ENCODE peak calls at places on chromosomes 7 and 10, in four cellular contexts. One of them, this sample, is unnamed.

GRCh38 chr10:71295641-71296040 is 23.4 kb upstream of the SLC29A3 start:
- DNase-seq in activated CD8-positive, alpha-beta memory T cell treated with anti-CD3 and anti-CD28 coated beads, Interleukin-2, amount 50 U/mL, for 4 hours: no peak
- DNase-seq in gastrocnemius medialis: no peak
- DNase-seq in DND-41: no peak
- DNase-seq in this sample: no peak

GRCh38 chr7:118264836-118265235 is 40.3 kb downstream of the ANKRD7 start:
- DNase-seq in activated CD8-positive, alpha-beta memory T cell treated with anti-CD3 and anti-CD28 coated beads, Interleukin-2, amount 50 U/mL, for 4 hours: no peak
- DNase-seq in DND-41: no peak
- DNase-seq in gastrocnemius medialis: no peak
- DNase-seq in this sample: no peak

GRCh38 chr10:122078326-122078725 is 89.4 kb downstream of the TACC2 start:
- DNase-seq in gastrocnemius medialis: no peak
- DNase-seq in activated CD8-positive, alpha-beta memory T cell treated with anti-CD3 and anti-CD28 coated beads, Interleukin-2, amount 50 U/mL, for 4 hours: no peak
- DNase-seq in DND-41: no peak
- DNase-seq in this sample: no peak

GRCh38 chr10:22779331-22780019 is 65.1 kb upstream of the PIP4K2A start:
- DNase-seq in gastrocnemius medialis: no peak
- DNase-seq in activated CD8-positive, alpha-beta memory T cell treated with anti-CD3 and anti-CD28 coated beads, Interleukin-2, amount 50 U/mL, for 4 hours: no peak
- DNase-seq in DND-41: no peak
- DNase-seq in this sample: no peak

GRCh38 chr7:3162286-3162685 is 118.6 kb upstream of the CARD11 start:
- DNase-seq in gastrocnemius medialis: no peak
- DNase-seq in activated CD8-positive, alpha-beta memory T cell treated with anti-CD3 and anti-CD28 coated beads, Interleukin-2, amount 50 U/mL, for 4 hours: no peak
- DNase-seq in DND-41: no peak
- DNase-seq in this sample: no peak

GRCh38 chr7:127158659-127159058 is 94.1 kb downstream of the GRM8 start:
- DNase-seq in activated CD8-positive, alpha-beta memory T cell treated with anti-CD3 and anti-CD28 coated beads, Interleukin-2, amount 50 U/mL, for 4 hours: no peak
- DNase-seq in gastrocnemius medialis: no peak
- DNase-seq in DND-41: no peak
- DNase-seq in this sample: no peak

GRCh38 chr10:63521389-63522128 is at the start of gene REEP3:
- DNase-seq in gastrocnemius medialis: peak; percentile 64
- DNase-seq in DND-41: peak; percentile 68
- DNase-seq in activated CD8-positive, alpha-beta memory T cell treated with anti-CD3 and anti-CD28 coated beads, Interleukin-2, amount 50 U/mL, for 4 hours: peak; percentile 60
- DNase-seq in this sample: no peak

GRCh38 chr10:129031233-129032150 is 435.5 kb upstream of the MGMT start:
- DNase-seq in gastrocnemius medialis: peak; percentile 28
- DNase-seq in activated CD8-positive, alpha-beta memory T cell treated with anti-CD3 and anti-CD28 coated beads, Interleukin-2, amount 50 U/mL, for 4 hours: peak; percentile 48
- DNase-seq in DND-41: peak; percentile 72
- DNase-seq in this sample: no peak

GRCh38 chr10:31133251-31133627 is 101.6 kb upstream of the ZNF438 start:
- DNase-seq in DND-41: no peak
- DNase-seq in gastrocnemius medialis: no peak
- DNase-seq in activated CD8-positive, alpha-beta memory T cell treated with anti-CD3 and anti-CD28 coated beads, Interleukin-2, amount 50 U/mL, for 4 hours: no peak
- DNase-seq in this sample: no peak

GRCh38 chr10:76415559-76415958 is 984.1 kb downstream of the LRMDA start:
- DNase-seq in DND-41: no peak
- DNase-seq in gastrocnemius medialis: no peak
- DNase-seq in activated CD8-positive, alpha-beta memory T cell treated with anti-CD3 and anti-CD28 coated beads, Interleukin-2, amount 50 U/mL, for 4 hours: no peak
- DNase-seq in this sample: no peak

GRCh38 chr7:44213872-44214595 is 13.3 kb downstream of the YKT6 start:
- DNase-seq in gastrocnemius medialis: no peak
- DNase-seq in DND-41: peak; percentile 25
- DNase-seq in activated CD8-positive, alpha-beta memory T cell treated with anti-CD3 and anti-CD28 coated beads, Interleukin-2, amount 50 U/mL, for 4 hours: no peak
- DNase-seq in this sample: no peak

GRCh38 chr10:78177431-78178185 is 143.9 kb downstream of the RPS24 start:
- DNase-seq in DND-41: no peak
- DNase-seq in gastrocnemius medialis: no peak
- DNase-seq in activated CD8-positive, alpha-beta memory T cell treated with anti-CD3 and anti-CD28 coated beads, Interleukin-2, amount 50 U/mL, for 4 hours: no peak
- DNase-seq in this sample: no peak

GRCh38 chr7:26500749-26501352 is 209.2 kb downstream of the SNX10 start:
- DNase-seq in activated CD8-positive, alpha-beta memory T cell treated with anti-CD3 and anti-CD28 coated beads, Interleukin-2, amount 50 U/mL, for 4 hours: no peak
- DNase-seq in gastrocnemius medialis: no peak
- DNase-seq in DND-41: no peak
- DNase-seq in this sample: peak; percentile 51

GRCh38 chr7:7265676-7266075 is 83.3 kb downstream of the C1GALT1 start:
- DNase-seq in gastrocnemius medialis: no peak
- DNase-seq in DND-41: no peak
- DNase-seq in activated CD8-positive, alpha-beta memory T cell treated with anti-CD3 and anti-CD28 coated beads, Interleukin-2, amount 50 U/mL, for 4 hours: no peak
- DNase-seq in this sample: no peak

GRCh38 chr7:136526408-136527105 is 341.9 kb upstream of the CHRM2 start:
- DNase-seq in activated CD8-positive, alpha-beta memory T cell treated with anti-CD3 and anti-CD28 coated beads, Interleukin-2, amount 50 U/mL, for 4 hours: no peak
- DNase-seq in gastrocnemius medialis: no peak
- DNase-seq in DND-41: no peak
- DNase-seq in this sample: no peak

GRCh38 chr7:89511900-89512299 is 642.4 kb upstream of the STEAP1 start:
- DNase-seq in gastrocnemius medialis: no peak
- DNase-seq in DND-41: no peak
- DNase-seq in activated CD8-positive, alpha-beta memory T cell treated with anti-CD3 and anti-CD28 coated beads, Interleukin-2, amount 50 U/mL, for 4 hours: no peak
- DNase-seq in this sample: no peak

GRCh38 chr7:83040454-83040853 is 122.2 kb downstream of the PCLO start:
- DNase-seq in DND-41: no peak
- DNase-seq in activated CD8-positive, alpha-beta memory T cell treated with anti-CD3 and anti-CD28 coated beads, Interleukin-2, amount 50 U/mL, for 4 hours: no peak
- DNase-seq in gastrocnemius medialis: no peak
- DNase-seq in this sample: no peak

GRCh38 chr10:124243702-124244121 is 150.3 kb upstream of the CHST15 start:
- DNase-seq in DND-41: no peak
- DNase-seq in gastrocnemius medialis: peak; percentile 8
- DNase-seq in activated CD8-positive, alpha-beta memory T cell treated with anti-CD3 and anti-CD28 coated beads, Interleukin-2, amount 50 U/mL, for 4 hours: no peak
- DNase-seq in this sample: no peak

GRCh38 chr7:12731775-12732174 is 44.3 kb downstream of the ARL4A start:
- DNase-seq in gastrocnemius medialis: no peak
- DNase-seq in activated CD8-positive, alpha-beta memory T cell treated with anti-CD3 and anti-CD28 coated beads, Interleukin-2, amount 50 U/mL, for 4 hours: no peak
- DNase-seq in DND-41: no peak
- DNase-seq in this sample: no peak

GRCh38 chr7:22639400-22639799 is 87.6 kb upstream of the IL6 start:
- DNase-seq in activated CD8-positive, alpha-beta memory T cell treated with anti-CD3 and anti-CD28 coated beads, Interleukin-2, amount 50 U/mL, for 4 hours: no peak
- DNase-seq in DND-41: no peak
- DNase-seq in gastrocnemius medialis: no peak
- DNase-seq in this sample: no peak

GRCh38 chr10:101071885-101072433 is 10.2 kb downstream of the KAZALD1 start:
- DNase-seq in gastrocnemius medialis: no peak
- DNase-seq in DND-41: no peak
- DNase-seq in activated CD8-positive, alpha-beta memory T cell treated with anti-CD3 and anti-CD28 coated beads, Interleukin-2, amount 50 U/mL, for 4 hours: no peak
- DNase-seq in this sample: no peak

GRCh38 chr7:155161690-155162089 is 91.6 kb downstream of the HTR5A start:
- DNase-seq in activated CD8-positive, alpha-beta memory T cell treated with anti-CD3 and anti-CD28 coated beads, Interleukin-2, amount 50 U/mL, for 4 hours: no peak
- DNase-seq in gastrocnemius medialis: no peak
- DNase-seq in DND-41: no peak
- DNase-seq in this sample: no peak

GRCh38 chr7:45576249-45576929 is 2.2 kb downstream of the ADCY1 start:
- DNase-seq in activated CD8-positive, alpha-beta memory T cell treated with anti-CD3 and anti-CD28 coated beads, Interleukin-2, amount 50 U/mL, for 4 hours: no peak
- DNase-seq in gastrocnemius medialis: no peak
- DNase-seq in DND-41: no peak
- DNase-seq in this sample: no peak

GRCh38 chr10:16509996-16510395 is 11.7 kb downstream of the C1QL3 start:
- DNase-seq in DND-41: no peak
- DNase-seq in activated CD8-positive, alpha-beta memory T cell treated with anti-CD3 and anti-CD28 coated beads, Interleukin-2, amount 50 U/mL, for 4 hours: no peak
- DNase-seq in gastrocnemius medialis: no peak
- DNase-seq in this sample: no peak

GRCh38 chr7:34048445-34048844 is 143.1 kb downstream of the BMPER start:
- DNase-seq in DND-41: no peak
- DNase-seq in activated CD8-positive, alpha-beta memory T cell treated with anti-CD3 and anti-CD28 coated beads, Interleukin-2, amount 50 U/mL, for 4 hours: no peak
- DNase-seq in gastrocnemius medialis: no peak
- DNase-seq in this sample: no peak

GRCh38 chr7:102107474-102108104 is 179.1 kb upstream of the SH2B2 start:
- DNase-seq in DND-41: no peak
- DNase-seq in gastrocnemius medialis: no peak
- DNase-seq in activated CD8-positive, alpha-beta memory T cell treated with anti-CD3 and anti-CD28 coated beads, Interleukin-2, amount 50 U/mL, for 4 hours: no peak
- DNase-seq in this sample: no peak

GRCh38 chr7:37247881-37248280 is 200.8 kb downstream of the ELMO1 start:
- DNase-seq in gastrocnemius medialis: peak; percentile 19
- DNase-seq in activated CD8-positive, alpha-beta memory T cell treated with anti-CD3 and anti-CD28 coated beads, Interleukin-2, amount 50 U/mL, for 4 hours: no peak
- DNase-seq in DND-41: no peak
- DNase-seq in this sample: no peak

GRCh38 chr10:6050801-6051445 is 11.2 kb downstream of the IL2RA start:
- DNase-seq in activated CD8-positive, alpha-beta memory T cell treated with anti-CD3 and anti-CD28 coated beads, Interleukin-2, amount 50 U/mL, for 4 hours: peak; percentile 88
- DNase-seq in DND-41: peak; percentile 87
- DNase-seq in gastrocnemius medialis: peak; percentile 47
- DNase-seq in this sample: no peak

GRCh38 chr10:71538608-71539260 is 142.0 kb downstream of the CDH23 start:
- DNase-seq in gastrocnemius medialis: no peak
- DNase-seq in DND-41: no peak
- DNase-seq in activated CD8-positive, alpha-beta memory T cell treated with anti-CD3 and anti-CD28 coated beads, Interleukin-2, amount 50 U/mL, for 4 hours: no peak
- DNase-seq in this sample: no peak

GRCh38 chr7:83751217-83751616 is 102.3 kb upstream of the SEMA3E start:
- DNase-seq in gastrocnemius medialis: no peak
- DNase-seq in activated CD8-positive, alpha-beta memory T cell treated with anti-CD3 and anti-CD28 coated beads, Interleukin-2, amount 50 U/mL, for 4 hours: no peak
- DNase-seq in DND-41: no peak
- DNase-seq in this sample: peak; percentile 2

GRCh38 chr10:13891542-13892431 is 305.0 kb downstream of the PRPF18 start:
- DNase-seq in gastrocnemius medialis: no peak
- DNase-seq in activated CD8-positive, alpha-beta memory T cell treated with anti-CD3 and anti-CD28 coated beads, Interleukin-2, amount 50 U/mL, for 4 hours: no peak
- DNase-seq in DND-41: no peak
- DNase-seq in this sample: no peak

GRCh38 chr10:31036209-31036608 is 4.5 kb upstream of the ZNF438 start:
- DNase-seq in activated CD8-positive, alpha-beta memory T cell treated with anti-CD3 and anti-CD28 coated beads, Interleukin-2, amount 50 U/mL, for 4 hours: no peak
- DNase-seq in DND-41: no peak
- DNase-seq in gastrocnemius medialis: no peak
- DNase-seq in this sample: no peak

GRCh38 chr10:29646960-29647431 is 12.2 kb upstream of the SVIL start:
- DNase-seq in DND-41: no peak
- DNase-seq in gastrocnemius medialis: no peak
- DNase-seq in activated CD8-positive, alpha-beta memory T cell treated with anti-CD3 and anti-CD28 coated beads, Interleukin-2, amount 50 U/mL, for 4 hours: no peak
- DNase-seq in this sample: no peak

GRCh38 chr7:17041324-17041723 is 159.5 kb upstream of the AGR3 start:
- DNase-seq in DND-41: no peak
- DNase-seq in gastrocnemius medialis: no peak
- DNase-seq in activated CD8-positive, alpha-beta memory T cell treated with anti-CD3 and anti-CD28 coated beads, Interleukin-2, amount 50 U/mL, for 4 hours: no peak
- DNase-seq in this sample: peak; percentile 95

GRCh38 chr10:93503075-93503474 is 6.7 kb downstream of the CEP55 start:
- DNase-seq in activated CD8-positive, alpha-beta memory T cell treated with anti-CD3 and anti-CD28 coated beads, Interleukin-2, amount 50 U/mL, for 4 hours: no peak
- DNase-seq in DND-41: no peak
- DNase-seq in gastrocnemius medialis: no peak
- DNase-seq in this sample: no peak

This sample was measured in glomerular endothelial cell.